ENCODE peak calls at places on chromosome 3, in four cellular contexts. R, B, T and F are unnamed samples.

GRCh38 chr3:38878650-38879049 is 62.6 kb upstream of the SCN10A start:
- DNase-seq in R (no peak), B (no peak), T (no peak), F (no peak)

GRCh38 chr3:123719785-123720531 is 135.1 kb upstream of the HACD2 start:
- DNase-seq in R (no peak), B (no peak), T (no peak), F (no peak)

GRCh38 chr3:30245805-30246622 is 360.4 kb upstream of the TGFBR2 start:
- DNase-seq in R (no peak), B (peak), T (no peak), F (no peak)

GRCh38 chr3:5103743-5104142 is 18.3 kb upstream of the ARL8B start:
- DNase-seq in R (no peak), B (no peak), T (no peak), F (no peak)

GRCh38 chr3:54970895-54971294 is 43.0 kb upstream of the LRTM1 start:
- DNase-seq in R (no peak), B (no peak), T (no peak), F (no peak)

GRCh38 chr3:196948442-196949365 is 6.4 kb upstream of the NCBP2 start:
- DNase-seq in R (no peak), B (peak), T (no peak), F (no peak)

GRCh38 chr3:143360244-143360643 is 240.7 kb downstream of the CHST2 start:
- DNase-seq in R (no peak), B (no peak), T (no peak), F (no peak)

GRCh38 chr3:183159319-183159718 is 3.2 kb downstream of the LAMP3 start:
- DNase-seq in R (no peak), B (peak), T (no peak), F (no peak)

GRCh38 chr3:30440880-30441279 is 165.5 kb upstream of the TGFBR2 start:
- DNase-seq in R (no peak), B (no peak), T (no peak), F (no peak)

GRCh38 chr3:40476478-40477470 is at the start of gene ZNF619:
- DNase-seq in R (peak), B (peak), T (peak), F (peak)

GRCh38 chr3:158739078-158739477 is 6.8 kb upstream of the RARRES1 start:
- DNase-seq in R (no peak), B (no peak), T (no peak), F (no peak)

GRCh38 chr3:47006145-47006651 is 26.7 kb downstream of the NBEAL2 start:
- DNase-seq in R (no peak), B (no peak), T (no peak), F (no peak)

GRCh38 chr3:13644341-13645082 is 95.6 kb downstream of the FBLN2 start:
- DNase-seq in R (no peak), B (no peak), T (no peak), F (no peak)

GRCh38 chr3:122508135-122508914 is 6.4 kb downstream of the KPNA1 start:
- DNase-seq in R (no peak), B (no peak), T (no peak), F (no peak)

GRCh38 chr3:179416681-179417080 is 34.6 kb downstream of the GNB4 start:
- DNase-seq in R (no peak), B (no peak), T (no peak), F (no peak)

GRCh38 chr3:114221165-114221880 is 16.1 kb downstream of the ZNF80 start:
- DNase-seq in R (no peak), B (no peak), T (peak), F (peak)

GRCh38 chr3:5264896-5265770 is 77.6 kb downstream of the EDEM1 start:
- DNase-seq in R (no peak), B (no peak), T (no peak), F (no peak)